ENCODE peak calls at places on chromosomes 13 and 19, in eight cellular contexts. P is thyroid gland; T is CD8-positive, alpha-beta T cell; N is cardiac muscle cell; X is ovary; L is mucosa of descending colon; S is astrocyte; C is neural progenitor cell. W is an unnamed sample. For H3K4me1, the result is how much of the 10 kb centered on the place peaks cover.

GRCh38 chr13:91115776-91116175 is 231.7 kb upstream of the MIR17HG start:
- DNase-seq in T (no peak), X (no peak), C (no peak), P (no peak), L (no peak), S (no peak), N (no peak), W (no peak)

GRCh38 chr13:28754698-28755545 is 36.2 kb upstream of the SLC46A3 start:
- DNase-seq in S (no peak), C (no peak), L (no peak), P (peak), N (peak), T (no peak), X (no peak), W (no peak)

GRCh38 chr13:32051156-32051555 is 19.6 kb downstream of the FRY start:
- DNase-seq in X (no peak), T (no peak), L (no peak), N (no peak), P (no peak), S (no peak), C (no peak), W (no peak)

GRCh38 chr13:101930331-101930730 is 471.5 kb downstream of the FGF14 start:
- DNase-seq in C (no peak), L (no peak), P (no peak), N (no peak), S (no peak), X (no peak), T (no peak), W (no peak)

GRCh38 chr19:7832009-7832408 is 2.0 kb downstream of the EVI5L start:
- DNase-seq in N (no peak), C (no peak), P (no peak), S (no peak), T (no peak), L (peak), X (no peak), W (no peak)

GRCh38 chr19:29805026-29805925 is 6.5 kb upstream of the CCNE1 start:
- DNase-seq in C (no peak), L (no peak), X (no peak), T (no peak), P (no peak), N (no peak), S (peak), W (no peak)

GRCh38 chr19:16445238-16446107 is 26.3 kb downstream of the EPS15L1 start:
- DNase-seq in N (no peak), C (no peak), X (no peak), L (no peak), S (peak), T (no peak), P (no peak), W (no peak)

GRCh38 chr13:28473044-28473443 is 21.9 kb downstream of the FLT1 start:
- DNase-seq in S (no peak), N (no peak), C (no peak), P (no peak), T (no peak), X (no peak), L (no peak), W (no peak)

GRCh38 chr13:113881614-113882265 is 17.9 kb upstream of the GAS6 start:
- DNase-seq in C (no peak), P (peak), X (no peak), S (peak), N (peak), L (no peak), T (no peak), W (no peak)

GRCh38 chr19:14390548-14390947 is 9.3 kb downstream of the ADGRE5 start:
- DNase-seq in S (no peak), P (no peak), T (no peak), N (no peak), L (no peak), C (no peak), X (no peak), W (no peak)

GRCh38 chr19:10155834-10156233 is 36.1 kb upstream of the EIF3G start:
- DNase-seq in X (no peak), S (no peak), N (no peak), L (no peak), C (no peak), T (no peak), P (no peak), W (no peak)

GRCh38 chr13:35979378-35979911 is 151.7 kb downstream of the DCLK1 start:
- DNase-seq in X (peak), P (peak), N (no peak), L (peak), T (no peak), S (peak), C (no peak), W (peak)

GRCh38 chr19:55088543-55089265 is 13.0 kb downstream of the EPS8L1 start:
- DNase-seq in T (peak), P (peak), X (peak), L (peak), N (peak), S (no peak), C (peak), W (no peak)

GRCh38 chr13:113981201-113981605 is 7.3 kb upstream of the C13orf46 start:
- DNase-seq in N (no peak), X (no peak), L (peak), T (no peak), P (peak), C (no peak), S (no peak), W (no peak)

GRCh38 chr13:24680258-24680920 is at the start of gene ATP12A:
- DNase-seq in P (peak), C (peak), L (no peak), N (peak), S (no peak), T (peak), X (no peak), W (no peak)

GRCh38 chr19:32129141-32129540 is 216.3 kb upstream of the ZNF507 start:
- DNase-seq in N (no peak), C (no peak), L (no peak), X (peak), P (no peak), T (no peak), S (no peak), W (no peak)

GRCh38 chr19:32351807-32352630 is 6.6 kb downstream of the ZNF507 start:
- DNase-seq in L (no peak), S (peak), P (no peak), T (no peak), X (no peak), N (no peak), C (no peak), W (no peak)

GRCh38 chr13:78659450-78660110 is 625 bp upstream of the OBI1 start:
- DNase-seq in X (no peak), T (no peak), C (no peak), L (no peak), P (no peak), S (no peak), N (no peak), W (peak)

GRCh38 chr13:98089246-98089645 is 53.6 kb upstream of the FARP1 start:
- DNase-seq in S (peak), T (no peak), X (no peak), N (no peak), L (no peak), C (no peak), P (no peak), W (peak)

GRCh38 chr13:44117351-44117750 is 237.6 kb downstream of the LACC1 start:
- DNase-seq in P (no peak), C (no peak), L (no peak), N (no peak), T (no peak), S (peak), X (no peak), W (no peak)

GRCh38 chr19:50203281-50204080 is at the start of gene MYH14:
- DNase-seq in X (peak), L (peak), P (peak), T (no peak), S (no peak), C (peak), N (peak), W (no peak)

GRCh38 chr13:78326608-78327007 is 276.7 kb downstream of the POU4F1 start:
- DNase-seq in P (no peak), L (no peak), T (no peak), X (no peak), S (peak), C (no peak), N (peak), W (peak)

GRCh38 chr13:27104606-27105005 is 67.0 kb downstream of the USP12 start:
- DNase-seq in N (no peak), T (no peak), C (no peak), L (no peak), S (no peak), P (no peak), X (no peak), W (no peak)

GRCh38 chr13:102484329-102484728 is 82.5 kb upstream of the FGF14 start:
- DNase-seq in X (no peak), C (peak), T (no peak), L (no peak), S (peak), P (no peak), N (peak), W (no peak)

GRCh38 chr19:41016488-41017071 is 25.5 kb downstream of the CYP2B6 start:
- DNase-seq in X (no peak), L (no peak), P (no peak), S (no peak), C (no peak), T (no peak), N (no peak), W (no peak)

GRCh38 chr13:101289764-101290163 is 126.5 kb downstream of the NALCN start:
- DNase-seq in P (no peak), S (peak), L (no peak), X (no peak), C (peak), N (peak), T (no peak), W (no peak)

GRCh38 chr13:74288361-74288911 is 154.2 kb upstream of the KLF12 start:
- DNase-seq in T (peak), P (peak), L (peak), N (peak), X (no peak), C (peak), S (peak), W (peak)

GRCh38 chr19:2246801-2247361 is 2.2 kb upstream of the AMH start:
- DNase-seq in S (no peak), C (no peak), X (no peak), L (no peak), T (no peak), N (no peak), P (no peak), W (no peak)

GRCh38 chr13:102033719-102034446 is 368.0 kb downstream of the FGF14 start:
- DNase-seq in S (no peak), T (no peak), X (no peak), P (no peak), N (no peak), C (peak), L (no peak), W (no peak)

GRCh38 chr19:40756502-40757110 is 5.6 kb downstream of the SNRPA start:
- DNase-seq in T (no peak), P (no peak), X (no peak), N (no peak), S (no peak), L (no peak), C (no peak), W (peak)

GRCh38 chr19:46537136-46538097 is 41.8 kb upstream of the PNMA8B start:
- DNase-seq in X (no peak), N (peak), S (no peak), L (no peak), T (peak), C (peak), P (peak), W (no peak)

GRCh38 chr19:35843676-35844481 is 8.4 kb downstream of the NPHS1 start:
- DNase-seq in T (no peak), P (peak), X (no peak), L (peak), C (peak), N (peak), S (no peak), W (no peak)

GRCh38 chr13:36163303-36163702 is 32.1 kb upstream of the DCLK1 start:
- DNase-seq in X (no peak), T (no peak), N (no peak), S (peak), C (no peak), P (peak), L (no peak), W (no peak)

GRCh38 chr19:44653343-44653742 is 9.6 kb downstream of the PVR start:
- DNase-seq in L (no peak), S (no peak), X (no peak), N (no peak), P (no peak), C (no peak), T (no peak), W (no peak)

GRCh38 chr13:46687810-46688209 is 109.2 kb downstream of the ESD start:
- DNase-seq in T (peak), P (peak), N (no peak), L (no peak), X (no peak), C (no peak), S (peak), W (peak)

GRCh38 chr13:110266431-110266809 is 40.5 kb downstream of the COL4A1 start:
- DNase-seq in S (no peak), L (no peak), C (no peak), N (no peak), T (no peak), P (no peak), X (no peak), W (no peak)

GRCh38 chr13:37313383-37313782 is 207.9 kb upstream of the CSNK1A1L start:
- DNase-seq in S (peak), P (no peak), T (no peak), X (no peak), C (no peak), L (no peak), N (no peak), W (peak)

GRCh38 chr13:43054803-43055802 is 31.7 kb downstream of the DNAJC15 start:
- DNase-seq in P (peak), N (peak), L (no peak), X (peak), C (peak), T (peak), S (peak), W (peak)

GRCh38 chr19:55027472-55028337 is 10.4 kb downstream of the GP6 start:
- DNase-seq in L (no peak), P (no peak), T (no peak), X (no peak), S (no peak), N (no peak), C (no peak), W (peak)

GRCh38 chr19:41968751-41969150 is 9.6 kb upstream of the RABAC1 start:
- DNase-seq in P (no peak), N (no peak), L (no peak), S (no peak), X (no peak), T (no peak), C (no peak), W (no peak)

DNA sequence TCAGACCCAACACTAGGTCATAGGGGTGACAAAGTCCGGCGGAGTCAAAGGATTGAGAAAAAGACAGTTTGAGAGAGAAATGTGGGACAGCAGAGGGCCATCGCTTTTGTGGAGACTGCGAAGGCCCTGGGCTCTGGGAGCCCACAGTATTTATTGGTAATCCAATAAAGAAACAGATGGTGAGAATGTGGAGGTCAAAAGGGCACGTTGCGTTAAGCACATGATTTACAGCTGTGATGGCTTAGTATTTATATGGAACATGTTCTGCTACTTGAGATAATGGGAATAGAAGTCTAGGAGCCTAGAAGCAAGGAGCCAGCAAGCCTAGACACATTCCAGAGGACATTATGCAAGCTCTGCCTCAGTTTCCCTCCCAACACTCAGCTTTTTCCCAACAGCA is 2521.1 kb downstream of the PCDH9 start:
- DNase-seq in T (no peak), S (no peak), X (no peak), C (peak), P (no peak), L (no peak), N (no peak), W (no peak)
- TF ChIP-seq CTCF in T (no peak), S (no peak), X (no peak), C (no peak), P (no peak), L (no peak), N (no peak), W (no peak)

DNA sequence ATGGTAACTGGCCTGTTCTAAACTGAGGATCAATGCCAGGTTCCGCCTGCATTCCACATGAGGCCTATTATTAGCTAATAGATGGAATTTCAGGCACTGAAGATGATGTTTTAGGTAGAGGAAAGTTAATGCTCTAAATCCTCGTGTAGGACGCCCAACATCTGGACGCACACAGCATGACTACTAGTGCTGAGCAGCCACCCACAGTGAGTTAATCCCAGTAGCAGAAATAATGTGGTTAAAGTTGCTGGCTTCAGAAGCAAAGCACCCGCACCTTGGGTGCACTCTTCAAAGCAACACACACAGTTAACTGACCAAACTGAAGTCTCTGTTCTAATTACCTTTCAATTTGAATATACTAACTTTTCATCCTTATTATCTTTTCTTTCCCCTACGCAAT is 150.6 kb downstream of the DIAPH3 start:
- DNase-seq in L (no peak), T (no peak), X (no peak), C (peak), P (no peak), S (no peak), N (no peak), W (no peak)
- H3K4me1 ChIP-seq in L (under half), T (under half), X (under half), C (under half), P (under half), S (under half), N (under half), W (under half)

GRCh38 chr13:48975926-48976676 is 389 bp downstream of the FNDC3A start:
- DNase-seq in X (peak), C (peak), T (peak), L (peak), S (peak), P (peak), N (peak), W (peak)
- TF ChIP-seq CTCF in X (no peak), C (peak), T (no peak), L (no peak), S (no peak), P (no peak), N (no peak), W (no peak)

GRCh38 chr19:13053238-13053637 is 49.4 kb downstream of the LYL1 start:
- DNase-seq in C (no peak), T (no peak), X (peak), S (no peak), P (no peak), N (no peak), L (no peak), W (no peak)

GRCh38 chr19:13047374-13047773 is 52.1 kb downstream of the NFIX start:
- DNase-seq in X (no peak), C (no peak), T (no peak), P (no peak), N (no peak), S (no peak), L (no peak), W (no peak)

GRCh38 chr19:13052447-13053232 is 50.0 kb downstream of the LYL1 start:
- DNase-seq in P (no peak), C (no peak), L (no peak), X (no peak), S (no peak), T (no peak), N (no peak), W (no peak)

GRCh38 chr19:13051581-13052165 is 51.0 kb downstream of the LYL1 start:
- DNase-seq in N (peak), C (peak), S (no peak), L (peak), T (no peak), P (peak), X (peak), W (no peak)

DNA sequence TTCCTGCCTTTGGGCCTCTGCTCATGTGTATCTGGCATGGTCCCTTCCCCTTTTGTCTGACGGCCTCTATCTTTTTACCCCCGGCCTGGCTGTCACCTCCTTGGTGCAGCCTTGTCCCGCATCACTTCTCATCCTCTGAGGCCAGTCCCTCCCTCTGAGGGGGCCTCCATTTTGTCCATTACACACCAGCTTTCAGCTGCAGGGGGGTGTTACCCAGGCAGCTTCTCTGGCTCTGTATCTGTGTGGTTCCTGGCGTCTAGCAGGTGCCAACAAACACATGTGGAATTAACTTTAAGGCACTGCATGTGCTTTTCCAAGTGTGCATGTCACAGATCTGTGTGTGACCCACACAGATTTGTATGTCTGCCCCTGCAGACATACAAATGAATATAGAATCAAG is 52.4 kb downstream of the LYL1 start:
- DNase-seq in C (no peak), P (no peak), N (no peak), X (no peak), T (no peak), L (no peak), S (no peak), W (no peak)
- H3K4me1 ChIP-seq in C (under half), P (half or more), N (under half), X (half or more), T (under half), L (under half), S (under half), W (under half)

DNA sequence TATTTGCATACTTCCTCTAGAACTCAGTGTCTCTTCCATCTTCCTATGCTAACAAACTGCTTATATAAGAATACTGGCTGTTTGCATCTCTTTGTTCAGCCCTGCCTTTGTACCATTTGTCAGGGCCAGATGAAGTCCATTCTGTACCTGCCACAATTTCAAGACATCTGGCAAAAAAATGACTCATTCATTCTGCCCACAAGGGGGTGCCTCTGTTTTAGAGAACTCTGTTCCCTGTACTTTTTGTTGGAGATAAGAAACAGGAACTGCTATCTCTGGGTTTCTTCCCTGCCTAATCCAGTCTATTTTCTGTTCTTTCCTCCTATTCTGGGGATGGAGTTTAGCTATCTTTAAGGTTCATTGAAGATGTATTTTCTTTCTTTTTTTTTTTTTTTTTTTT is 23.0 kb downstream of the ZNF568 start:
- DNase-seq in P (no peak), L (no peak), X (no peak), C (no peak), T (no peak), S (peak), N (peak), W (no peak)
- TF ChIP-seq CTCF in P (peak), L (no peak), X (no peak), C (no peak), T (no peak), S (no peak), N (peak), W (no peak)

GRCh38 chr19:4712771-4713170 is 10.9 kb downstream of the DPP9 start:
- DNase-seq in T (no peak), S (no peak), X (no peak), L (no peak), P (no peak), N (no peak), C (no peak), W (no peak)

GRCh38 chr19:4713384-4713951 is 10.2 kb downstream of the DPP9 start:
- DNase-seq in P (peak), X (peak), S (peak), T (no peak), L (peak), C (no peak), N (no peak), W (peak)

GRCh38 chr19:4711211-4711610 is 12.4 kb downstream of the DPP9 start:
- DNase-seq in P (no peak), T (no peak), S (no peak), N (no peak), L (no peak), C (no peak), X (no peak), W (no peak)

GRCh38 chr19:4715529-4716221 is 8.0 kb downstream of the DPP9 start:
- DNase-seq in C (no peak), L (no peak), X (no peak), N (no peak), T (no peak), S (no peak), P (no peak), W (no peak)

DNA sequence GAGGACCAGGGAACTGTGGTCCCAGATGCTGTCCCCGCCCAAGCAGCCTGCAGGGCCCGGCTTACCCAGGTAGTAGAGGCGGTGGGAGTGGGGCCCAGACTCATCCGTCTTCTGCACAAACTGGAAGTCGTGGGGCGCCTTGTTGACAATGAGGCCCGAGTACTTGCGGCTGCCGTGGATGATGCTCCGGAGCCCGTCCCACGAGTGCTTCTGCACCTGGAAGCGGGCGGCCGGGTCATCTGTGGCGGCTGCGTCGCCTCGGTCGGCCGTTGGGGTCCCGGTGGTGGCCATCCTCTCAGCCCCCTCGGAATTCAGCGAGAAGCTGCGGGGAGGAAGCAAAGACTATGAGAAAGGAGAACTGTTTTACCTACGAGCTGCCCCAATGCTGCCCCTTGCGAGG is 9.6 kb downstream of the DPP9 start:
- DNase-seq in T (no peak), X (no peak), C (no peak), N (no peak), S (no peak), P (no peak), L (no peak), W (no peak)
- H3K4me1 ChIP-seq in T (under half), X (under half), C (under half), N (under half), S (half or more), P (under half), L (under half), W (under half)

W was measured in foreskin keratinocyte.